ENCODE peak calls at places on chromosome 4, in seven cellular contexts. H is fibroblast of pulmonary artery, T is retinal pigment epithelial cell, F is aorta, Z is lower lobe of right lung, S is HL-60, L is A549. N is an unnamed sample.

GRCh38 chr4:156321203-156321602 is 367.5 kb upstream of the CTSO start:
- DNase-seq in H (peak; percentile 87), T (no peak), F (no peak), Z (no peak), S (no peak), L (no peak), N (no peak)

GRCh38 chr4:10182446-10183424 is 66.1 kb upstream of the WDR1 start:
- DNase-seq in H (no peak), T (no peak), F (no peak), Z (no peak), S (no peak), L (no peak), N (no peak)

GRCh38 chr4:56374956-56375355 is 12.3 kb downstream of the AASDH start:
- DNase-seq in H (no peak), T (no peak), F (no peak), Z (no peak), S (no peak), L (no peak), N (no peak)

GRCh38 chr4:1592179-1593037 is 91.7 kb downstream of the FAM53A start:
- DNase-seq in H (no peak), T (no peak), F (peak; percentile 12), Z (peak; percentile 27), S (no peak), L (no peak), N (no peak)

GRCh38 chr4:13541176-13541604 is 3.1 kb downstream of the NKX3-2 start:
- DNase-seq in H (no peak), T (no peak), F (no peak), Z (no peak), S (no peak), L (no peak), N (no peak)

GRCh38 chr4:55682295-55682694 is 46.2 kb upstream of the NMU start:
- DNase-seq in H (no peak), T (no peak), F (no peak), Z (no peak), S (no peak), L (no peak), N (no peak)

GRCh38 chr4:110550260-110550659 is 72.6 kb downstream of the PITX2 start:
- DNase-seq in H (peak; percentile 37), T (peak; percentile 7), F (no peak), Z (no peak), S (no peak), L (no peak), N (no peak)

GRCh38 chr4:98249831-98250230 is 11.4 kb upstream of the RAP1GDS1 start:
- DNase-seq in H (no peak), T (no peak), F (no peak), Z (no peak), S (no peak), L (no peak), N (no peak)

GRCh38 chr4:8294036-8294435 is 24.5 kb downstream of the HTRA3 start:
- DNase-seq in H (no peak), T (no peak), F (peak; percentile 24), Z (peak; percentile 14), S (no peak), L (no peak), N (no peak)

GRCh38 chr4:168751263-168752225 is 254.7 kb downstream of the PALLD start:
- DNase-seq in H (peak; percentile 46), T (no peak), F (no peak), Z (no peak), S (no peak), L (no peak), N (no peak)

GRCh38 chr4:8280876-8281440 is 11.4 kb downstream of the HTRA3 start:
- DNase-seq in H (no peak), T (no peak), F (no peak), Z (no peak), S (no peak), L (no peak), N (no peak)

GRCh38 chr4:158678767-158679166 is 6.7 kb downstream of the ETFDH start:
- DNase-seq in H (no peak), T (no peak), F (no peak), Z (no peak), S (no peak), L (no peak), N (no peak)

GRCh38 chr4:158998624-158999023 is 104.3 kb upstream of the RAPGEF2 start:
- DNase-seq in H (no peak), T (no peak), F (no peak), Z (no peak), S (no peak), L (no peak), N (no peak)

GRCh38 chr4:40305329-40306193 is 29.6 kb upstream of the CHRNA9 start:
- DNase-seq in H (no peak), T (no peak), F (no peak), Z (no peak), S (no peak), L (no peak), N (peak; percentile 83)

GRCh38 chr4:159684061-159684460 is 581.2 kb downstream of the RAPGEF2 start:
- DNase-seq in H (no peak), T (no peak), F (no peak), Z (no peak), S (no peak), L (no peak), N (no peak)

GRCh38 chr4:48985976-48986653 is at the start of gene CWH43:
- DNase-seq in H (no peak), T (no peak), F (no peak), Z (peak; percentile 39), S (no peak), L (no peak), N (no peak)

GRCh38 chr4:142307857-142308256 is 538.2 kb downstream of the INPP4B start:
- DNase-seq in H (no peak), T (no peak), F (no peak), Z (no peak), S (no peak), L (no peak), N (no peak)

GRCh38 chr4:150782311-150782710 is 200.4 kb downstream of the MAB21L2 start:
- DNase-seq in H (peak; percentile 35), T (peak; percentile 36), F (peak; percentile 46), Z (no peak), S (no peak), L (no peak), N (no peak)

GRCh38 chr4:25908491-25908901 is 5.5 kb upstream of the SMIM20 start:
- DNase-seq in H (peak; percentile 88), T (no peak), F (no peak), Z (no peak), S (no peak), L (peak; percentile 39), N (no peak)

DNA sequence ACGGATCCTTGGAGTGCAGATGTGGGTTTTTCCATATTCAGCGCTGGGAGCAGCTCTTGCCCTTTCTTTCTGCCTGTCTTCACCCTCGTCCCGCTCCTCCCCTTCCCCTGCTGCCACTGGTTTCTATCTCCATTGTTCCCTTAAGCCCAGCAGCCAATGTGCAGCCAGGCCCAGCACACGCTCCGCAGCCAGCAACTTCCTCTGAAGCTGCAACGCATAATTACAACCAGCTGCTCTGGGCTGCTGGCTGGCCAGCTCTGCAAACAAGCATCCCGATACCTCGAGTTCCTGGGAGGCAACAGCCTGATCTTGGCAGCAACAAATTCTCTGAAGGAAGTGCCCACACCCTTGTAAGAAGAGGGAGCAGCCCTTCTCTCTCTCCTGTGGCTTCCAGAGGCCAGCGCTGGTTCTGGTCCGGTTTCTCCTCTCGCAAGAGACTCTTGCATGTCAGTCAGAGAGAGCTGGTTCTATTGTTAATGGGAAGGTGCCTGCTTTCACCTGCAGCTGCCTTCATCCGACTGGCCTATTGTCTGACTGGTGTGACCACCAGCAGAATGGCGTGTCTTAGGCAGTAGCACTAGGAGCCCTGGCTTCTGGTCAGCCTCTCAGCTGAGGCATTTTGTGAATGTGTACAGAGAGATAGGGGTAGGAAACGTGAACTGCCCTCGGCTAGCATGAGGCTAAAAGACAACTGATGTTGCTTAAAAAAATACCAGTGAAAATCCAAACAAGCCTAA is 83.8 kb upstream of the MAML3 start:
- DNase-seq in H (peak; percentile 95), T (no peak), F (peak; percentile 89), Z (peak; percentile 76), S (peak; percentile 61), L (no peak), N (no peak)
- H3K4me3 ChIP-seq in H (peak overlapping the region; percentile 33), T (no peak overlapping the region), F (no peak overlapping the region), Z (peak overlapping the region; percentile 27), S (no peak overlapping the region), L (no peak overlapping the region), N (no peak overlapping the region)

GRCh38 chr4:53702334-53703266 is 111.3 kb upstream of the LNX1 start:
- DNase-seq in H (peak; percentile 89), T (no peak), F (peak; percentile 88), Z (peak; percentile 77), S (no peak), L (peak; percentile 70), N (no peak)
- H3K4me3 ChIP-seq in H (peak overlapping the region; percentile 4), T (peak overlapping the region; percentile 6), F (no peak overlapping the region), Z (peak overlapping the region; percentile 36), S (no peak overlapping the region), L (peak overlapping the region; percentile 27), N (no peak overlapping the region)

GRCh38 chr4:16545656-16546055 is 319.4 kb upstream of the TAPT1 start:
- DNase-seq in H (no peak), T (no peak), F (no peak), Z (no peak), S (no peak), L (no peak), N (no peak)
- H3K4me3 ChIP-seq in H (no peak overlapping the region), T (no peak overlapping the region), F (no peak overlapping the region), Z (no peak overlapping the region), S (no peak overlapping the region), L (no peak overlapping the region), N (no peak overlapping the region)

GRCh38 chr4:76233088-76233487 is 18.4 kb upstream of the FAM47E start:
- DNase-seq in H (no peak), T (no peak), F (no peak), Z (no peak), S (no peak), L (no peak), N (no peak)

GRCh38 chr4:76233534-76233933 is 18.0 kb upstream of the FAM47E start:
- DNase-seq in H (no peak), T (no peak), F (no peak), Z (no peak), S (no peak), L (no peak), N (no peak)

GRCh38 chr4:76234679-76235044 is 16.9 kb upstream of the FAM47E start:
- DNase-seq in H (no peak), T (no peak), F (no peak), Z (no peak), S (no peak), L (no peak), N (no peak)

GRCh38 chr4:76235407-76235806 is 16.1 kb upstream of the FAM47E start:
- DNase-seq in H (no peak), T (no peak), F (no peak), Z (no peak), S (no peak), L (no peak), N (no peak)

DNA sequence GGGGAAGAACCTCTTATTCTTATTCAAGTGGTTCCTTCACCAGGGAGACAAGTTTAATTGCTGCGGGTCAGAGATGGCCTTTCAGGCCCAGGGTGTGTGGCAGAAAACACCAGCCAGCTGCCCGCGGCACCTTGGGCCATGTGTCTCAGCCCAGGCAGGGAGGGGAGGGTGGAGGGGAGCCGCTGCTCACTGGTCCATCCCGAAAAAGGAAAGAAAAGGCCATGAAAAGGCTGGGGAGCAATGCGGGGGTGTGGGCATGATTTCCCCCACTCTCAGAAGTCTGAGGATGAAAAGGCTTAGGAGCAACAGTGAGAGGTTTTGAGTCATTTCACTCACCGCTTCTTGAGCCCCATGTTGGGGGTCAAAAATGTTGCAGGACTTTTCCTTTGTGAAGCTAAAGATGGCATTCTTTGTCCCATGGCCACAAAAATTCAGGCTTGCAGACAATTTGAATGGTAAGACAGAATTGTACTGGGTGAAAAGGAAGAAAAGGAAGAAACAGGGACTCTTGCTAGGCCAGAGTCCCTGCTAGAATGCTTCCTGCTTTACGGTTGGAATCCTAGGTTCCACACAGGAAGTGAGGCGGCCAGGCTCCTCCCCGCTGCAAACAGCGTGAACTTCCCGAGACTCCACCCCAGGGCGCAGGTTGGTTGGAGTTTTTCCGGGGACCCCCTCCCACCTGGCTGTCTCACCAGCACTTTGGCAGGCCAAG is 17.4 kb upstream of the FAM47E start:
- DNase-seq in H (no peak), T (no peak), F (no peak), Z (peak; percentile 62), S (no peak), L (peak; percentile 23), N (no peak)
- H3K4me3 ChIP-seq in H (no peak overlapping the region), T (no peak overlapping the region), F (no peak overlapping the region), Z (peak overlapping the region; percentile 38), S (no peak overlapping the region), L (peak overlapping the region; percentile 39), N (no peak overlapping the region)

N was measured in Jurkat, Clone E6-1.